ENCODE peak calls at places on chromosome 5, in four cellular contexts. C is neuronal stem cell, N is HCT116, Y is suprapubic skin. F is an unnamed sample. For H3K9me3 and H3K4me1, the result is how much of the 10 kb centered on the place peaks cover.

GRCh38 chr5:146521403-146522106 is 5.6 kb upstream of the GPR151 start:
- DNase-seq in C (no peak), Y (no peak), N (no peak), F (no peak)

GRCh38 chr5:171592076-171592475 is 172.6 kb downstream of the FGF18 start:
- DNase-seq in N (no peak), Y (no peak), C (no peak), F (no peak)

GRCh38 chr5:173802670-173803165 is 85.4 kb upstream of the CPEB4 start:
- DNase-seq in N (no peak), Y (no peak), C (no peak), F (no peak)

GRCh38 chr5:115977988-115978387 is 15.7 kb downstream of the LVRN start:
- DNase-seq in C (no peak), N (no peak), Y (no peak), F (no peak)

GRCh38 chr5:72138943-72139467 is 31.7 kb downstream of the MAP1B start:
- DNase-seq in N (no peak), C (no peak), Y (no peak), F (no peak)

GRCh38 chr5:53041740-53042139 is 52.6 kb downstream of the ITGA2 start:
- DNase-seq in N (no peak), Y (no peak), C (no peak), F (no peak)

GRCh38 chr5:138520971-138521370 is 22.1 kb downstream of the ETF1 start:
- DNase-seq in N (no peak), C (no peak), Y (no peak), F (no peak)

GRCh38 chr5:112648264-112648663 is 89.4 kb upstream of the APC start:
- DNase-seq in C (no peak), Y (no peak), N (no peak), F (no peak)

GRCh38 chr5:86979801-86980510 is 287.7 kb upstream of the RASA1 start:
- DNase-seq in Y (no peak), N (peak), C (no peak), F (no peak)

GRCh38 chr5:122078116-122078865 is at the start of gene LOX:
- DNase-seq in N (no peak), C (peak), Y (peak), F (no peak)

DNA sequence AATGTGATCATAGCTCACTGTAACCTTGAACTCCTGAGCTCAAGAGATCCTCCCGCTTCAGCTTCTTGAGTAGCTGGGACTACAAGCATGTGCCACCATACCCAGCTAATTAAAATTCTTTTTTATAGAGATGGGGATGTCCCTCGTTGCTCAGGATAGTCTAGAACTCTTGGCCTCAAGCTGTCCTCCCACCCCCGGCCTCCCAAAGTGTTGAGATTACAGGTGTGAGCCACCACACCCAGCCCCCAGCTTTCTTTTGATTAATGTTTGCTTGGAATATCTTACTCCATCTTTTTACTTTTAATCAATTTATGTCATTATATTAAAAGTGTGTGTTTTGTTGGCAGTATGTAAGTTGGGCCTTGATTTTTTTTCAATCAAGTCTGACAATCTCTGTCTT is 59.4 kb upstream of the EXOC3 start:
- DNase-seq in C (no peak), N (no peak), Y (no peak), F (no peak)
- H3K9me3 ChIP-seq in C (under half), N (under half), Y (under half), F (under half)

GRCh38 chr5:123429993-123430392 is 6.8 kb upstream of the CEP120 start:
- DNase-seq in Y (no peak), C (no peak), N (peak), F (no peak)

GRCh38 chr5:123428521-123429220 is 5.5 kb upstream of the CEP120 start:
- DNase-seq in C (no peak), Y (no peak), N (no peak), F (no peak)

GRCh38 chr5:123434796-123435195 is 11.6 kb upstream of the CEP120 start:
- DNase-seq in C (no peak), Y (no peak), N (no peak), F (no peak)

GRCh38 chr5:123425444-123425843 is 2.2 kb upstream of the CEP120 start:
- DNase-seq in Y (no peak), C (no peak), N (no peak), F (no peak)

DNA sequence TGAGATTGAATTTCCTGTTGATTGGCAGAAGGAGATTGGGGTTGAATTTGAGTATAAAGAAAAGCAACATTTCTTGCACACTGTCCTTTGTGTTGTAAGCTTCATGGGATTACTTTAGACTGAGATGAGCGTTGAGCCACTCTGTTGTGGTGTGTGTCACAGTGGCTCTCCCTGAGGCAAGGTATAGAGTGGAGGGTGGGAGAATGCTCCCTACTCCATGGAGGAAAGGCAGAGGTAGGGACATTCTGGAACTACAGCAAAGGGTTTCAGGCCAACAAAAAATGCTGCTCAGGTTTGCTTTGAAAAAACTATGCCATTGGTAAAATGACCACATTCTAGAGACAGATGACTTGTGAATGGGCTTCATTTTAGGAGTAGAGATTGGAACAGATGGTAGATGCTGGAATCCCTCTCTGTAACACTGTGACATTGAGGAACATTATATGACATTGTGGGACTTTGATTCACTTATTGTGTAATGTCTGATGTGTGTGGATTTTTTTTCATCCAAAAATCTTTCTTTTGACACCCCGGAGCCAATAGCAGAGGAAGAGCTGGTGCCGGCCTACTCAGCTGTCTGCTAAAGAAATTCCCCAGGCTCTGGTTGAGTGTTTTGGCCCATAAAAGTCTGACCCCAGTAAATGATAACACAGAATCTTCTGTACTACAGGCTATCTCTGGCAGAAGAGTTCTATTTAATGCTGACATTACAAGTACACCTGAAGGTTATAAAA is 6.2 kb upstream of the CEP120 start:
- DNase-seq in C (no peak), Y (no peak), N (no peak), F (no peak)
- H3K4me1 ChIP-seq in C (under half), Y (under half), N (under half), F (under half)

DNA sequence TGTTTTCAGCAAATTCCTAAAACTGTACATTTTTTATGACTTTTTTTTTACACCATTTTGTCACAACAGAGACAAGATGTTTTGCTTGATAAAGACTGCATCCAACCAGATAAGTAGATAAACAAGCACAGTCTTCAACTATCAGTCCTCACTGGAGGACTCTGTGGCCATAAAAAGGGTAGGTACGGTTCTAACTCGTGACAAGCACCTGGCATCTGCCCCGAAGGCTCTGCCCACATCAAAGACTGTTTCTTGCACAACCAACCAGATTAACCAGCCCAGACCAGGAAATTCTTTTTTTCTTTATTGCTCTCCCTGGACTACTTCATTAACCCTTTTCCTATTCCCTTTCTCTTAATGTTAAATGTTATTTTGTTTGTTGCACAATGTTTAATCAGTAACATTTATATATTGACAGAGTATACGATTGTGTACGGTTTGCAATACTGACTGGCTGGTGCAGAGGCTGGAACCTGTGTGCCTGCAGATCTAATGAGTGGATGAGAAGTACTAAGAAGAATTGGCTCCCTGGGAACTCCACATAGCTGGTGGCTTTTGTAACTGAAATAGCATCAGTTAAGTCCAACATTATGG is 74.1 kb downstream of the SERINC5 start:
- DNase-seq in N (peak), Y (no peak), C (no peak), F (peak)
- H3K27ac ChIP-seq in N (peak), Y (peak), C (no peak), F (peak)

DNA sequence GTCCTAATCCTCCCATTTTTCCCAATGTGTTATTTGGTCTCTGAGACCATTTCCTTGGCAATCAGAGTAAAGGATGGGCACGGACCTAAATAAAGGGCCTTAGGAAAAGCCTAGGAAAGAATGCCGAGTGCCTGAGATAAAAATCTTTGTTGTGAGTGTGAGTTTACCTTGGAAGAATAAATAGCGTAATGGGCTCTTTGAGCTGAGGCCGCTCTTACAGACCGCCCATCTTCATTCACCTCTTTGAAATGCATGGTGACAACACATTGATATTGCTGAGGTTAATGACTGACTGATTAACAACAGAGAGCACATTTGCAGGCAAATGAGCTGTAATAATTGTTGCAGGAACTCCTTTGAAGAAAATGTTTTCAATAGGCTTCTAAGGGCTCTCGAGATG is 1967.1 kb upstream of the WWC1 start:
- DNase-seq in Y (no peak), N (no peak), C (peak), F (no peak)
- H3K9me3 ChIP-seq in Y (under half), N (under half), C (under half), F (under half)

GRCh38 chr5:132298305-132298704 is 4.1 kb downstream of the SLC22A4 start:
- DNase-seq in N (no peak), Y (no peak), C (no peak), F (no peak)
- H3K4me1 ChIP-seq in N (under half), Y (under half), C (under half), F (under half)

GRCh38 chr5:170268884-170269283 is 28.7 kb downstream of the LCP2 start:
- DNase-seq in C (no peak), Y (peak), N (no peak), F (no peak)

GRCh38 chr5:170270670-170271069 is 26.9 kb downstream of the LCP2 start:
- DNase-seq in Y (peak), C (no peak), N (no peak), F (no peak)

GRCh38 chr5:170268153-170268689 is 29.4 kb downstream of the LCP2 start:
- DNase-seq in Y (peak), C (no peak), N (no peak), F (no peak)

GRCh38 chr5:170267431-170268152 is 30.0 kb downstream of the LCP2 start:
- DNase-seq in C (peak), Y (peak), N (peak), F (peak)

DNA sequence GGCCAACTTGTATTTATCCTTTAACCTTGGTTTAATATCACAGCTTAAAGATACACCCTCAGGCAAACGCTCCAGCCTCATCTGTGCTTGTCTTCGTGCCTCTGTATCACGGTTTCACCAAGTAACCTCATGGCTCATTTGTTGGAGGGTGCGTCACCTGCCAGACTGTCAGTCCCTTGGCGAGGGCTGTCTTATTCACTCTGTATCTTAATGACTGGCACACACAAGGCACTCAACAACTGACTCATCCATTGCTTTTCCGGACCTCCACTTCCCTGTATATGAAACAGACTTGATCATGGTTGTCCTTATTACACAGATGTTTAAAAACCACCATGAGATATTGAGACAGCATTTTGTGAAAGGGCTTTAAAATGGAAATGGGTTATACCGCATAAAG is 28.0 kb downstream of the LCP2 start:
- DNase-seq in N (no peak), Y (peak), C (no peak), F (no peak)
- H3K27ac ChIP-seq in N (no peak), Y (peak), C (no peak), F (peak)

GRCh38 chr5:178703015-178703414 is 27.4 kb downstream of the ZNF354A start:
- DNase-seq in N (no peak), Y (no peak), C (no peak), F (no peak)
- H3K9me3 ChIP-seq in N (under half), Y (under half), C (under half), F (under half)

GRCh38 chr5:135437796-135438560 is 9.2 kb downstream of the DCANP1 start:
- DNase-seq in C (no peak), N (peak), Y (no peak), F (no peak)
- H3K4me1 ChIP-seq in C (under half), N (under half), Y (under half), F (under half)